ENCODE peak calls at places on chromosomes 7 and 10, in seven cellular contexts. X is psoas muscle; D is RWPE2; B is lower lobe of right lung; W is HepG2; E is activated T-cell treated with anti-CD3 and anti-CD28 coated beads, Interleukin-2, amount 50 U/mL, for 4 hours; O is right cardiac atrium. I is an unnamed sample.

GRCh38 chr7:66352071-66352470 is 146.9 kb downstream of the TPST1 start:
- ATAC-seq in W (peak), E (no peak), X (no peak), O (peak), D (peak), B (peak), I (no peak)

GRCh38 chr7:114901771-114902170 is 20.1 kb upstream of the MDFIC start:
- ATAC-seq in O (no peak), X (no peak), D (peak), B (no peak), E (no peak), W (no peak), I (no peak)

GRCh38 chr7:25496394-25497103 is 268.3 kb upstream of the NPVF start:
- ATAC-seq in B (peak), O (no peak), E (peak), D (no peak), W (no peak), X (no peak), I (peak)

GRCh38 chr10:118961401-118961800 is 68.1 kb upstream of the NANOS1 start:
- ATAC-seq in B (no peak), X (no peak), D (no peak), O (no peak), W (no peak), E (no peak), I (no peak)

GRCh38 chr10:126119591-126119990 is 223.2 kb downstream of the FANK1 start:
- ATAC-seq in W (no peak), O (peak), B (no peak), X (no peak), D (no peak), E (no peak), I (no peak)

GRCh38 chr7:11830582-11831382 is 1.2 kb downstream of the THSD7A start:
- ATAC-seq in E (no peak), B (peak), W (no peak), X (no peak), D (no peak), O (peak), I (peak)

GRCh38 chr7:351256-351655 is 61.3 kb downstream of the FOXL3 start:
- ATAC-seq in W (no peak), D (no peak), E (peak), X (no peak), O (no peak), B (no peak), I (peak)

GRCh38 chr7:91694221-91694856 is 186.2 kb downstream of the MTERF1 start:
- ATAC-seq in O (no peak), B (no peak), D (no peak), X (no peak), E (no peak), W (no peak), I (no peak)

GRCh38 chr10:110910138-110910537 is 8.8 kb downstream of the BBIP1 start:
- ATAC-seq in X (no peak), E (no peak), W (no peak), D (no peak), B (no peak), O (peak), I (no peak)

GRCh38 chr10:103188853-103189252 is 4.2 kb downstream of the NT5C2 start:
- ATAC-seq in X (no peak), W (no peak), B (no peak), O (no peak), D (no peak), E (no peak), I (no peak)

GRCh38 chr10:13784067-13784466 is 197.3 kb downstream of the PRPF18 start:
- ATAC-seq in B (no peak), O (no peak), E (peak), D (peak), X (no peak), W (peak), I (peak)

GRCh38 chr7:143882020-143882610 is 19.9 kb downstream of the TCAF1 start:
- ATAC-seq in B (peak), X (peak), W (peak), O (peak), D (no peak), E (peak), I (no peak)

GRCh38 chr10:48194830-48195229 is 79.7 kb downstream of the FRMPD2 start:
- ATAC-seq in E (no peak), B (no peak), W (peak), D (no peak), O (no peak), X (no peak), I (no peak)

GRCh38 chr7:22269057-22269456 is 87.9 kb downstream of the RAPGEF5 start:
- ATAC-seq in O (no peak), E (no peak), B (no peak), D (no peak), W (no peak), X (no peak), I (peak)

GRCh38 chr10:30792025-30792424 is 162.5 kb upstream of the LYZL2 start:
- ATAC-seq in E (no peak), W (no peak), D (no peak), X (no peak), B (no peak), O (no peak), I (peak)

GRCh38 chr10:3755440-3756359 is 29.3 kb downstream of the KLF6 start:
- ATAC-seq in E (no peak), D (no peak), X (peak), W (peak), O (peak), B (peak), I (peak)

GRCh38 chr10:77643795-77644468 is 6.3 kb upstream of the KCNMA1 start:
- ATAC-seq in B (peak), X (peak), D (no peak), O (no peak), E (no peak), W (peak), I (no peak)

GRCh38 chr7:51901489-51901840 is 584.9 kb upstream of the COBL start:
- ATAC-seq in B (no peak), X (no peak), D (no peak), E (no peak), W (no peak), O (no peak), I (no peak)

GRCh38 chr10:107160866-107161265 is 3.6 kb downstream of the SORCS1 start:
- ATAC-seq in B (no peak), W (no peak), O (no peak), X (no peak), D (no peak), E (no peak), I (no peak)

GRCh38 chr10:87715727-87716670 is 56.3 kb downstream of the PAPSS2 start:
- ATAC-seq in X (no peak), B (peak), D (no peak), E (no peak), W (no peak), O (peak), I (no peak)

GRCh38 chr10:74034301-74034700 is 36.4 kb downstream of the VCL start:
- ATAC-seq in D (no peak), O (no peak), X (no peak), W (no peak), E (no peak), B (peak), I (peak)

GRCh38 chr10:72855790-72856189 is 37.7 kb upstream of the OIT3 start:
- ATAC-seq in E (no peak), B (no peak), O (no peak), W (no peak), X (no peak), D (no peak), I (no peak)

GRCh38 chr10:53025172-53025651 is 252.6 kb upstream of the MBL2 start:
- ATAC-seq in O (no peak), X (no peak), W (peak), B (no peak), E (no peak), D (no peak), I (no peak)

GRCh38 chr10:113000876-113001598 is 51.0 kb downstream of the TCF7L2 start:
- ATAC-seq in O (peak), B (peak), E (no peak), W (peak), X (peak), D (peak), I (no peak)

GRCh38 chr7:53315986-53316385 is 280.6 kb downstream of the POM121L12 start:
- ATAC-seq in X (no peak), B (no peak), D (peak), W (no peak), O (peak), E (no peak), I (no peak)

GRCh38 chr7:151081170-151082101 is 827 bp upstream of the FASTK start:
- ATAC-seq in X (peak), O (peak), D (peak), E (no peak), B (no peak), W (peak), I (no peak)

GRCh38 chr10:102814873-102815661 is 22.1 kb downstream of the CYP17A1 start:
- ATAC-seq in D (peak), W (peak), B (peak), X (peak), E (no peak), O (peak), I (no peak)

GRCh38 chr7:151249732-151250072 is 1.2 kb upstream of the SMARCD3 start:
- ATAC-seq in X (peak), D (no peak), B (peak), O (peak), W (no peak), E (no peak), I (no peak)

GRCh38 chr10:87861566-87861952 is 1.8 kb downstream of the KLLN start:
- ATAC-seq in B (peak), O (peak), W (peak), D (peak), E (no peak), X (peak), I (no peak)

GRCh38 chr10:50561816-50562215 is 61.9 kb downstream of the SGMS1 start:
- ATAC-seq in O (peak), E (no peak), B (peak), D (peak), X (peak), W (peak), I (no peak)

GRCh38 chr7:11573128-11573527 is 258.9 kb downstream of the THSD7A start:
- ATAC-seq in W (no peak), O (no peak), X (no peak), E (no peak), B (no peak), D (no peak), I (no peak)

GRCh38 chr10:74344306-74344705 is 193.3 kb downstream of the ADK start:
- ATAC-seq in X (no peak), W (no peak), E (no peak), B (no peak), O (no peak), D (no peak), I (no peak)

GRCh38 chr10:7272008-7272407 is 138.8 kb downstream of the SFMBT2 start:
- ATAC-seq in O (no peak), W (no peak), X (no peak), D (no peak), B (no peak), E (peak), I (peak)

GRCh38 chr10:71468363-71469094 is 71.8 kb downstream of the CDH23 start:
- ATAC-seq in X (no peak), E (no peak), O (no peak), B (no peak), D (no peak), W (no peak), I (no peak)

I was measured in activated T-helper 17 cell treated with anti-CD3 and anti-CD28 coated beads, Interleukin-2, amount 50 U/mL, for 72 hours.